ENCODE peak calls at places on chromosomes 3 and 15, in four cellular contexts. X, Q, Y and L are unnamed samples. For H3K27me3, the result is how much of the 10 kb centered on the place peaks cover.

GRCh38 chr3:192816274-192816853 is 89.0 kb upstream of the FGF12 start:
- DNase-seq in X (no peak), Q (peak), Y (no peak), L (no peak)

GRCh38 chr3:113183748-113184661 is 27.4 kb upstream of the BOC start:
- DNase-seq in X (no peak), Q (no peak), Y (no peak), L (no peak)

GRCh38 chr3:128076783-128077624 is 24.8 kb downstream of the SEC61A1 start:
- DNase-seq in X (no peak), Q (no peak), Y (no peak), L (no peak)

GRCh38 chr3:37608061-37608702 is 253.5 kb upstream of the CTDSPL start:
- DNase-seq in X (no peak), Q (no peak), Y (no peak), L (no peak)

GRCh38 chr15:86515625-86516024 is 436.0 kb downstream of the AGBL1 start:
- DNase-seq in X (no peak), Q (no peak), Y (no peak), L (no peak)

GRCh38 chr3:110806924-110807323 is 264.7 kb upstream of the NECTIN3 start:
- DNase-seq in X (no peak), Q (no peak), Y (no peak), L (no peak)

GRCh38 chr3:42906085-42906904 is at the start of gene ZNF662:
- DNase-seq in X (peak), Q (peak), Y (no peak), L (peak)

GRCh38 chr15:57442371-57442770 is 66.1 kb downstream of the CGNL1 start:
- DNase-seq in X (no peak), Q (no peak), Y (no peak), L (no peak)

GRCh38 chr3:151421956-151422355 is 37.4 kb upstream of the P2RY12 start:
- DNase-seq in X (no peak), Q (no peak), Y (peak), L (no peak)

GRCh38 chr3:147313513-147313912 is 92.8 kb downstream of the ZIC4 start:
- DNase-seq in X (no peak), Q (no peak), Y (no peak), L (no peak)

GRCh38 chr3:115788921-115789470 is 165.7 kb downstream of the GAP43 start:
- DNase-seq in X (no peak), Q (no peak), Y (no peak), L (no peak)

GRCh38 chr3:11240496-11240895 is 31.7 kb upstream of the ATG7 start:
- DNase-seq in X (no peak), Q (no peak), Y (no peak), L (no peak)

GRCh38 chr3:189652042-189652441 is 20.9 kb downstream of the TP63 start:
- DNase-seq in X (no peak), Q (no peak), Y (peak), L (no peak)

GRCh38 chr15:60134609-60135008 is 130.5 kb downstream of the FOXB1 start:
- DNase-seq in X (no peak), Q (no peak), Y (no peak), L (no peak)

GRCh38 chr15:66390670-66391069 is 4.0 kb downstream of the MAP2K1 start:
- DNase-seq in X (no peak), Q (no peak), Y (peak), L (peak)

GRCh38 chr3:187594272-187594671 is 75.9 kb downstream of the SST start:
- DNase-seq in X (no peak), Q (no peak), Y (no peak), L (no peak)

GRCh38 chr15:89244512-89244869 is 712 bp downstream of the FANCI start:
- DNase-seq in X (no peak), Q (no peak), Y (no peak), L (no peak)

GRCh38 chr3:16801698-16802097 is 83.1 kb upstream of the PLCL2 start:
- DNase-seq in X (no peak), Q (no peak), Y (peak), L (no peak)

GRCh38 chr3:23665741-23666140 is 140.0 kb upstream of the UBE2E1 start:
- DNase-seq in X (no peak), Q (no peak), Y (no peak), L (no peak)

GRCh38 chr3:15427981-15428380 is 583 bp downstream of the EAF1 start:
- DNase-seq in X (no peak), Q (no peak), Y (peak), L (no peak)

GRCh38 chr3:197792019-197792647 is 1.1 kb downstream of the LRCH3 start:
- DNase-seq in X (no peak), Q (no peak), Y (peak), L (no peak)

GRCh38 chr3:55746808-55747413 is 259.8 kb upstream of the WNT5A start:
- DNase-seq in X (no peak), Q (no peak), Y (no peak), L (no peak)

GRCh38 chr3:64575211-64575844 is 112.5 kb downstream of the ADAMTS9 start:
- DNase-seq in X (no peak), Q (no peak), Y (peak), L (no peak)

GRCh38 chr15:55846108-55846707 is 103.3 kb upstream of the PRTG start:
- DNase-seq in X (peak), Q (peak), Y (peak), L (peak)

GRCh38 chr3:127673191-127674098 is 693 bp downstream of the ABTB1 start:
- DNase-seq in X (peak), Q (no peak), Y (peak), L (peak)

GRCh38 chr15:75056036-75056435 is 32.6 kb downstream of the PPCDC start:
- DNase-seq in X (peak), Q (no peak), Y (no peak), L (no peak)

GRCh38 chr3:127467386-127467785 is 123.1 kb downstream of the TPRA1 start:
- DNase-seq in X (no peak), Q (no peak), Y (peak), L (no peak)

GRCh38 chr3:104257486-104257885 is 1109.2 kb upstream of the ALCAM start:
- DNase-seq in X (no peak), Q (no peak), Y (no peak), L (no peak)

DNA sequence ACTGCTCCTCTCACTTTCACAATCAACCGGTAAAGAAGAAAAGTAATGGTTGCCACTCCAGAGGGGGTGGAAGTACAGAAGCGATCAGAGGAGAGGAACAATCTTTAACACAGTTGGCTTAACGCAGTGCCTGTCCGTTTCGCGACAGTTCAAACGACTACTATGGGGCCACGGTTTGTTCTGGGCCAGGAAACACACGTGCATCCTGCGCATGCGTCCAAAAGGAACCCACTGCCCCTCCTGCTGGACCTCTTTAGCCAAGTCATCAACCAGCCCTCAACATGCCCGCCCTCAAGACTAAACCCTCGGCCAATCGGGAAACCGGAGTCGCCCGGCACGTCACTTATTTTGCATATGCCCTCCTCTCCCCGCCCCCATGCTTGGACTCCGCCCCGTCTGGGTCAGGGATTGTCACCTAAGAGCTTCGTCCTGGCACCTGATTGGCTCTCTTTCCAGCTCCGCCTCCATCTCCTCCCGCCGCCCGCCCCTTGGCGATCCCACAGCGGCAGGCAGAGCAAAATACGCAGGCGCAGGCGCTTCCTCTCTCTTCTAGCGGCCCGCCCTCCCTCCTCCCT is 345 bp upstream of the CDV3 start:
- DNase-seq in X (peak), Q (peak), Y (peak), L (peak)
- TF ChIP-seq CTCF in X (no peak), Q (no peak), Y (peak), L (no peak)

GRCh38 chr3:40396406-40396805 is 9.4 kb downstream of the ENTPD3 start:
- DNase-seq in X (no peak), Q (no peak), Y (no peak), L (no peak)
- H3K27ac ChIP-seq in X (no peak), Q (no peak), Y (no peak), L (no peak)

GRCh38 chr3:46029953-46030543 is 2.8 kb upstream of the XCR1 start:
- DNase-seq in X (no peak), Q (no peak), Y (no peak), L (no peak)
- H3K27me3 ChIP-seq in X (under half), Q (under half), Y (under half), L (under half)

GRCh38 chr3:148962513-148962912 is 28.8 kb upstream of the GYG1 start:
- DNase-seq in X (no peak), Q (no peak), Y (no peak), L (no peak)
- TF ChIP-seq CTCF in X (no peak), Q (no peak), Y (peak), L (no peak)

GRCh38 chr3:141105828-141106628 is 54.9 kb downstream of the SPSB4 start:
- DNase-seq in X (peak), Q (peak), Y (peak), L (peak)

GRCh38 chr3:141110322-141110721 is 59.2 kb downstream of the SPSB4 start:
- DNase-seq in X (no peak), Q (no peak), Y (no peak), L (no peak)

GRCh38 chr3:141106842-141107241 is 55.7 kb downstream of the SPSB4 start:
- DNase-seq in X (no peak), Q (no peak), Y (no peak), L (no peak)

GRCh38 chr3:141109761-141110160 is 58.6 kb downstream of the SPSB4 start:
- DNase-seq in X (peak), Q (no peak), Y (no peak), L (no peak)

GRCh38 chr3:141108002-141108401 is 56.9 kb downstream of the SPSB4 start:
- DNase-seq in X (no peak), Q (no peak), Y (no peak), L (no peak)
- H3K27ac ChIP-seq in X (no peak), Q (no peak), Y (peak), L (no peak)

GRCh38 chr15:101506491-101506890 is 17.0 kb upstream of the PCSK6 start:
- DNase-seq in X (no peak), Q (no peak), Y (no peak), L (no peak)
- H3K27me3 ChIP-seq in X (under half), Q (under half), Y (under half), L (under half)

GRCh38 chr15:70475921-70476320 is 287.4 kb downstream of the UACA start:
- DNase-seq in X (no peak), Q (no peak), Y (no peak), L (no peak)

GRCh38 chr15:70479056-70479455 is 284.3 kb downstream of the UACA start:
- DNase-seq in X (no peak), Q (no peak), Y (no peak), L (no peak)

GRCh38 chr15:70476441-70476840 is 286.9 kb downstream of the UACA start:
- DNase-seq in X (no peak), Q (no peak), Y (no peak), L (no peak)

GRCh38 chr15:70478251-70478990 is 284.9 kb downstream of the UACA start:
- DNase-seq in X (peak), Q (no peak), Y (peak), L (no peak)

GRCh38 chr15:70477750-70478250 is 285.6 kb downstream of the UACA start:
- DNase-seq in X (no peak), Q (no peak), Y (no peak), L (no peak)
- TF ChIP-seq CTCF in X (no peak), Q (no peak), Y (no peak), L (no peak)

GRCh38 chr15:72375846-72376581 is at the start of gene HEXA:
- DNase-seq in X (peak), Q (peak), Y (peak), L (peak)
- H3K27ac ChIP-seq in X (peak), Q (peak), Y (peak), L (peak)